ENCODE peak calls at places on chromosomes 1 and 21, in four cellular contexts. P, T, V and Q are unnamed samples.

GRCh38 chr1:59631561-59631960 is 183.2 kb upstream of the HOOK1 start:
- DNase-seq in P (no peak), T (no peak), V (peak), Q (no peak)

GRCh38 chr1:27872802-27873665 is 690 bp downstream of the THEMIS2 start:
- DNase-seq in P (no peak), T (no peak), V (peak), Q (peak)

GRCh38 chr1:94296018-94296417 is 58.6 kb upstream of the ARHGAP29 start:
- DNase-seq in P (no peak), T (peak), V (peak), Q (no peak)

GRCh38 chr1:1891349-1892078 is 627 bp upstream of the GNB1 start:
- DNase-seq in P (peak), T (peak), V (peak), Q (peak)

GRCh38 chr21:46326110-46326703 is 2.3 kb downstream of the PCNT start:
- DNase-seq in P (no peak), T (peak), V (no peak), Q (peak)

GRCh38 chr1:67642694-67643093 is 42.3 kb upstream of the GADD45A start:
- DNase-seq in P (no peak), T (no peak), V (peak), Q (no peak)

GRCh38 chr1:193113258-193113991 is 8.2 kb upstream of the GLRX2 start:
- DNase-seq in P (no peak), T (no peak), V (no peak), Q (peak)

GRCh38 chr1:31627930-31628421 is 10.5 kb downstream of the HCRTR1 start:
- DNase-seq in P (no peak), T (no peak), V (no peak), Q (no peak)

GRCh38 chr1:4854379-4854778 is 200.0 kb downstream of the AJAP1 start:
- DNase-seq in P (no peak), T (no peak), V (no peak), Q (no peak)

GRCh38 chr1:39816431-39817090 is 27.9 kb upstream of the BMP8B start:
- DNase-seq in P (peak), T (peak), V (peak), Q (peak)

GRCh38 chr1:54413295-54413694 is 7.1 kb upstream of the SSBP3 start:
- DNase-seq in P (peak), T (peak), V (peak), Q (no peak)

GRCh38 chr1:217089239-217090014 is 366.2 kb upstream of the ESRRG start:
- DNase-seq in P (peak), T (peak), V (peak), Q (no peak)

GRCh38 chr21:17688912-17689874 is 76.5 kb upstream of the BTG3 start:
- DNase-seq in P (peak), T (peak), V (no peak), Q (peak)

GRCh38 chr1:51518033-51518729 is 885 bp downstream of the EPS15 start:
- DNase-seq in P (peak), T (peak), V (peak), Q (peak)
- H3K9ac ChIP-seq in P (peak), T (peak), V (peak), Q (peak)

DNA sequence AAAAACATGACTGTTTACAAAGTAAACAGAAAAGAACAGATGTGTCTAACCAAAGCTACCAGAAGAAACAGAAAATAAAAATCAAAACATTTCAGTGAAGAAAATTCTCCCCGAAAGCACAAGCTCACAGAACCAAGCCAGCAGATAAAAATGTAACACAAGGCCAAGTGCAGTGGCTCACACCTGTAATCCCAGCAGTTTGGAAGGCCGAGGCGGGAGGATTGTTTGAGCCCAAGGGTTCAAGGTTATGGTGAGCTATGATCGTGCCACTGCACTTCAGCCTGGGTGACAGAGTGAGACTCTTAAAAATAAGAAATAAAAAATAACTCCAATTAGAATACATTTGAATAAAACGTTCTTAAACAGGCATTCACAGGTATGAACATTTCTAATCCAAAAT is 19.1 kb upstream of the DDOST start:
- DNase-seq in P (no peak), T (no peak), V (no peak), Q (no peak)
- H3K9ac ChIP-seq in P (no peak), T (no peak), V (no peak), Q (no peak)

GRCh38 chr1:201560328-201561194 is 21.6 kb downstream of the NAV1 start:
- DNase-seq in P (no peak), T (no peak), V (no peak), Q (no peak)
- H3K9ac ChIP-seq in P (no peak), T (no peak), V (no peak), Q (no peak)

DNA sequence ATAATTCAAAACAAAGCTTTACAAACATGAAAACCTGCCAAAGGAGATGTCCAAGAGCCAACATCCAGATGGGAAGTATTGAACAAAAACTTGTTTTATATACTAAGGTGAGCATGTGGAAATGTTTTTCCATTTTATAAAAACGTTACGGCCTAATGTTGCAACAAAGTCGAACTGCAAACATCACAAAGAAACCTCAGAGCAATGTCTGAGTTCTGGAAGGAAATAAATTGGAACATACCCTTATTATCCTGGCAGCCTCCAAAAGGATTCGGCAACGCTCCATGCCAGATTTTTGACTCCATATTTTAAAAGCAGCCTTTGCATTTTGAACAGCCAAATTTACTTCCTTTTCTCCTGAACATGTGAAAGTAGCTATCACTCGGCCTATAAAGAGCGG is 3.4 kb downstream of the ALDH9A1 start:
- DNase-seq in P (no peak), T (no peak), V (no peak), Q (no peak)
- H3K9ac ChIP-seq in P (no peak), T (no peak), V (no peak), Q (no peak)